ENCODE peak calls at places on chromosomes 5 and 9, in eight cellular contexts. B is IMR-90, U is stomach, G is lower leg skin, E is K562, J is Peyer's patch, S is HepG2, P is uterus. M is an unnamed sample.

GRCh38 chr5:76953551-76954382 is 922 bp downstream of the CRHBP start:
- DNase-seq in S (no peak), B (no peak), E (no peak), J (no peak), U (no peak), P (no peak), G (no peak), M (no peak)

GRCh38 chr9:89734561-89734960 is 129.7 kb downstream of the GADD45G start:
- DNase-seq in E (no peak), P (no peak), G (no peak), S (no peak), B (no peak), U (no peak), J (no peak), M (no peak)

GRCh38 chr9:89661391-89661949 is 56.7 kb downstream of the GADD45G start:
- DNase-seq in P (no peak), B (no peak), U (peak; percentile 55), J (no peak), E (no peak), G (peak; percentile 84), S (peak; percentile 37), M (no peak)

GRCh38 chr9:38281917-38282316 is 110.6 kb upstream of the ALDH1B1 start:
- DNase-seq in J (no peak), P (no peak), G (peak; percentile 70), U (no peak), S (no peak), B (no peak), E (no peak), M (no peak)

GRCh38 chr9:28714175-28714574 is 1140.9 kb upstream of the C9orf72 start:
- DNase-seq in S (no peak), E (no peak), U (no peak), G (no peak), P (no peak), J (no peak), B (no peak), M (no peak)

GRCh38 chr5:106680330-106680729 is 990.4 kb downstream of the EFNA5 start:
- DNase-seq in S (no peak), E (no peak), B (no peak), U (no peak), G (no peak), J (no peak), P (no peak), M (no peak)

GRCh38 chr5:19179561-19179960 is 808.4 kb downstream of the CDH18 start:
- DNase-seq in E (peak; percentile 5), G (no peak), U (no peak), P (no peak), J (no peak), B (no peak), S (no peak), M (no peak)

GRCh38 chr9:87336914-87337333 is 160.7 kb upstream of the DAPK1 start:
- DNase-seq in B (peak; percentile 79), S (peak; percentile 75), U (peak; percentile 60), P (no peak), E (peak; percentile 76), G (no peak), J (peak; percentile 50), M (peak; percentile 31)

GRCh38 chr5:16983022-16983639 is 47.0 kb upstream of the MYO10 start:
- DNase-seq in G (peak; percentile 50), B (no peak), S (peak; percentile 68), U (no peak), J (peak; percentile 73), E (no peak), P (no peak), M (no peak)

GRCh38 chr9:115952667-115953316 is 200.8 kb upstream of the PAPPA start:
- DNase-seq in J (no peak), P (no peak), U (no peak), S (peak; percentile 13), E (no peak), B (peak; percentile 88), G (no peak), M (no peak)

GRCh38 chr9:90107864-90108263 is 503.1 kb downstream of the GADD45G start:
- DNase-seq in E (no peak), S (no peak), P (no peak), B (no peak), U (no peak), J (no peak), G (no peak), M (no peak)

GRCh38 chr9:114283551-114284111 is 39.3 kb upstream of the ORM1 start:
- DNase-seq in J (no peak), P (peak; percentile 15), E (no peak), S (no peak), G (peak; percentile 82), B (no peak), U (no peak), M (no peak)

GRCh38 chr5:175686826-175687225 is 29.0 kb downstream of the HRH2 start:
- DNase-seq in S (no peak), J (no peak), B (no peak), P (no peak), G (no peak), E (no peak), U (no peak), M (no peak)

GRCh38 chr5:176732306-176732705 is 78.1 kb upstream of the UNC5A start:
- DNase-seq in E (no peak), G (peak; percentile 76), U (no peak), J (no peak), B (no peak), P (no peak), S (no peak), M (no peak)

GRCh38 chr5:81524015-81524414 is 130.1 kb upstream of the ACOT12 start:
- DNase-seq in B (no peak), P (no peak), E (no peak), G (no peak), J (no peak), U (no peak), S (no peak), M (no peak)

GRCh38 chr9:38229123-38229829 is 160.2 kb upstream of the SHB start:
- DNase-seq in S (no peak), P (no peak), J (no peak), E (no peak), B (no peak), U (no peak), G (no peak), M (no peak)

GRCh38 chr5:135509995-135510394 is 25.8 kb downstream of the NEUROG1 start:
- DNase-seq in E (no peak), S (no peak), G (no peak), P (no peak), B (no peak), U (no peak), J (no peak), M (no peak)

GRCh38 chr5:36356915-36357314 is 55.2 kb upstream of the RANBP3L start:
- DNase-seq in U (no peak), S (no peak), B (no peak), J (no peak), P (no peak), E (no peak), G (no peak), M (no peak)

GRCh38 chr9:99181621-99182020 is 40.1 kb downstream of the ALG2 start:
- DNase-seq in S (no peak), G (peak; percentile 15), B (peak; percentile 72), P (no peak), E (no peak), J (no peak), U (no peak), M (no peak)

GRCh38 chr5:174371600-174372094 is 326.1 kb downstream of the NSG2 start:
- DNase-seq in S (no peak), E (peak; percentile 8), U (no peak), J (no peak), B (no peak), P (no peak), G (no peak), M (no peak)

DNA sequence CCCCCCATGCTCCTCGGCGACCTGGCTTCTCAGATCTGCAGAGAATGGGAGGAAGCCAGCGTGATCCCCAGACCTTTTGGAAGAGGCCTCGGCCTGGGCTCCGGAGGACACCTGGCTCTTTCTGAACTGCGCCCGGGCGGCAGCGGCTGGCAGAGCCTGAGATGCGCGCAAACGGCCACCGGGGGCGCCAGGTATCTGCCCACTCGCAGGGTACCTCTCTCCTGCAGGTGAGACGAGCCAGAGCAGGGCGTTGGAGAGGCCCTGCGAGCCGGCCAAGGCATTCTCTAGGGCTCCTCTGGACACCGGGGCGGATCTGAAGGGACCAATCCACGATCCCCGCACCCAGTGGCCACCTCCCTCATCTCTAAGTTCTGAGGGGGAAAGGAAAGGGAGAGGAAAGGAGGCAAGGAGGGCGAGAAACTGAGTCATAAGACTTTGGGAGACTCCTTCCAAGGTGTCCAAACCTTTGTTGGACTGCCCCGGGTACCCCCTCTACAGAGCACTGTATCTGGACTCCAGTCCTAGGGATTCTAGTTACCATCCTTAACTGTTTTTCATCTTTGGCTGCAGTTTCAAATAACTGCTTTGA is 55.0 kb upstream of the SLC46A2 start:
- DNase-seq in U (no peak), P (no peak), B (no peak), E (peak; percentile 11), S (peak; percentile 15), J (no peak), G (no peak), M (no peak)
- TF ChIP-seq CTCF in U (no peak), P (no peak), B (no peak), E (peak; percentile 31), S (peak; percentile 65), J (peak; percentile 6), G (no peak), M (no peak)

GRCh38 chr9:129972816-129973215 is 70.2 kb downstream of the FNBP1 start:
- DNase-seq in P (no peak), B (no peak), E (no peak), S (no peak), U (no peak), J (peak; percentile 13), G (no peak), M (no peak)
- TF ChIP-seq POLR2A in P (no peak), B (no peak), E (no peak), S (no peak), U (no peak), J (no peak), G (no peak), M (no peak)

GRCh38 chr9:72150172-72150571 is 932 bp downstream of the GDA start:
- DNase-seq in B (no peak), P (no peak), S (no peak), J (no peak), E (no peak), G (no peak), U (no peak), M (no peak)

GRCh38 chr9:72147676-72148075 is 1.6 kb upstream of the GDA start:
- DNase-seq in G (no peak), E (no peak), U (no peak), S (no peak), J (no peak), B (no peak), P (no peak), M (no peak)

GRCh38 chr9:72151099-72151498 is 1.9 kb downstream of the GDA start:
- DNase-seq in E (no peak), B (no peak), J (no peak), G (no peak), P (no peak), S (no peak), U (no peak), M (no peak)

GRCh38 chr9:72149231-72149975 is at the start of gene GDA:
- DNase-seq in S (no peak), E (no peak), J (peak; percentile 82), B (no peak), P (no peak), U (peak; percentile 28), G (no peak), M (no peak)

GRCh38 chr9:72150653-72151052 is 1.4 kb downstream of the GDA start:
- DNase-seq in U (no peak), G (no peak), P (no peak), J (no peak), B (no peak), E (no peak), S (no peak), M (no peak)
- H3K4me3 ChIP-seq in U (no peak overlapping the region), G (no peak overlapping the region), P (no peak overlapping the region), J (peak overlapping the region; percentile 87), B (no peak overlapping the region), E (no peak overlapping the region), S (no peak overlapping the region), M (no peak overlapping the region)

GRCh38 chr5:142012792-142013388 is at the start of gene GNPDA1:
- DNase-seq in B (peak; percentile 72), U (peak; percentile 88), S (peak; percentile 50), P (peak; percentile 86), J (peak; percentile 91), G (peak; percentile 95), E (peak; percentile 89), M (peak; percentile 78)
- TF ChIP-seq CTCF in B (peak; percentile 15), U (no peak), S (no peak), P (no peak), J (peak; percentile 48), G (no peak), E (peak; percentile 15), M (no peak)